ENCODE peak calls at places on chromosomes 16 and 17, in five cellular contexts. One of them, this sample, is unnamed. For H3F3A, the result is how much of the 10 kb centered on the place peaks cover.

GRCh38 chr17:59771093-59771492 is 63.6 kb downstream of the VMP1 start:
- DNase-seq in SK-N-SH: no peak
- DNase-seq in PC-3: no peak
- DNase-seq in GM23338: no peak
- DNase-seq in MM.1S: no peak
- DNase-seq in this sample: no peak

GRCh38 chr17:3889613-3890012 is 3.2 kb downstream of the CAMKK1 start:
- DNase-seq in SK-N-SH: no peak
- DNase-seq in PC-3: no peak
- DNase-seq in GM23338: no peak
- DNase-seq in MM.1S: no peak
- DNase-seq in this sample: no peak

GRCh38 chr17:19747829-19748806 is at the start of gene ALDH3A1:
- DNase-seq in SK-N-SH: no peak
- DNase-seq in PC-3: peak
- DNase-seq in GM23338: no peak
- DNase-seq in MM.1S: no peak
- DNase-seq in this sample: peak

GRCh38 chr16:56748191-56748590 is 18.3 kb downstream of the NUP93 start:
- DNase-seq in SK-N-SH: no peak
- DNase-seq in PC-3: no peak
- DNase-seq in GM23338: no peak
- DNase-seq in MM.1S: no peak
- DNase-seq in this sample: no peak

GRCh38 chr17:69246726-69247375 is 18.2 kb upstream of the ABCA10 start:
- DNase-seq in SK-N-SH: peak
- DNase-seq in PC-3: peak
- DNase-seq in GM23338: peak
- DNase-seq in MM.1S: peak
- DNase-seq in this sample: peak

GRCh38 chr17:75658237-75658636 is 8.7 kb downstream of the RECQL5 start:
- DNase-seq in SK-N-SH: no peak
- DNase-seq in PC-3: no peak
- DNase-seq in GM23338: no peak
- DNase-seq in MM.1S: no peak
- DNase-seq in this sample: no peak

GRCh38 chr16:12781777-12782176 is 21.9 kb downstream of the CPPED1 start:
- DNase-seq in SK-N-SH: no peak
- DNase-seq in PC-3: no peak
- DNase-seq in GM23338: no peak
- DNase-seq in MM.1S: no peak
- DNase-seq in this sample: no peak

GRCh38 chr17:73340093-73340596 is 28.3 kb upstream of the CDC42EP4 start:
- DNase-seq in SK-N-SH: no peak
- DNase-seq in PC-3: peak
- DNase-seq in GM23338: no peak
- DNase-seq in MM.1S: no peak
- DNase-seq in this sample: no peak

GRCh38 chr16:57532251-57532625 is 4.1 kb downstream of the CCDC102A start:
- DNase-seq in SK-N-SH: peak
- DNase-seq in PC-3: no peak
- DNase-seq in GM23338: no peak
- DNase-seq in MM.1S: no peak
- DNase-seq in this sample: no peak

GRCh38 chr16:21190599-21190998 is 20.8 kb downstream of the ZP2 start:
- DNase-seq in SK-N-SH: peak
- DNase-seq in PC-3: no peak
- DNase-seq in GM23338: no peak
- DNase-seq in MM.1S: no peak
- DNase-seq in this sample: no peak

GRCh38 chr17:28926786-28927185 is 23.9 kb upstream of the DHRS13 start:
- DNase-seq in SK-N-SH: no peak
- DNase-seq in PC-3: no peak
- DNase-seq in GM23338: no peak
- DNase-seq in MM.1S: no peak
- DNase-seq in this sample: no peak

GRCh38 chr17:39867891-39868553 is at the start of gene ZPBP2:
- DNase-seq in SK-N-SH: no peak
- DNase-seq in PC-3: no peak
- DNase-seq in GM23338: peak
- DNase-seq in MM.1S: no peak
- DNase-seq in this sample: no peak

GRCh38 chr17:45146616-45147101 is 1.6 kb upstream of the HEXIM1 start:
- DNase-seq in SK-N-SH: no peak
- DNase-seq in PC-3: no peak
- DNase-seq in GM23338: no peak
- DNase-seq in MM.1S: no peak
- DNase-seq in this sample: no peak

GRCh38 chr17:78979780-78980623 is at the start of gene LGALS3BP:
- DNase-seq in SK-N-SH: peak
- DNase-seq in PC-3: peak
- DNase-seq in GM23338: peak
- DNase-seq in MM.1S: no peak
- DNase-seq in this sample: peak

GRCh38 chr17:48505788-48506187 is 25.0 kb downstream of the HOXB1 start:
- DNase-seq in SK-N-SH: no peak
- DNase-seq in PC-3: peak
- DNase-seq in GM23338: no peak
- DNase-seq in MM.1S: peak
- DNase-seq in this sample: no peak

GRCh38 chr17:57281887-57282653 is 25.7 kb downstream of the MSI2 start:
- DNase-seq in SK-N-SH: peak
- DNase-seq in PC-3: no peak
- DNase-seq in GM23338: no peak
- DNase-seq in MM.1S: no peak
- DNase-seq in this sample: no peak

GRCh38 chr16:70512456-70512855 is 10.9 kb downstream of the COG4 start:
- DNase-seq in SK-N-SH: no peak
- DNase-seq in PC-3: peak
- DNase-seq in GM23338: no peak
- DNase-seq in MM.1S: no peak
- DNase-seq in this sample: no peak

GRCh38 chr16:49273771-49274170 is 7.9 kb downstream of the CBLN1 start:
- DNase-seq in SK-N-SH: no peak
- DNase-seq in PC-3: no peak
- DNase-seq in GM23338: no peak
- DNase-seq in MM.1S: no peak
- DNase-seq in this sample: no peak

GRCh38 chr17:79948406-79948917 is 87.2 kb downstream of the TBC1D16 start:
- DNase-seq in SK-N-SH: no peak
- DNase-seq in PC-3: no peak
- DNase-seq in GM23338: no peak
- DNase-seq in MM.1S: no peak
- DNase-seq in this sample: no peak

GRCh38 chr17:39213852-39214251 is 11.9 kb downstream of the STAC2 start:
- DNase-seq in SK-N-SH: no peak
- DNase-seq in PC-3: peak
- DNase-seq in GM23338: no peak
- DNase-seq in MM.1S: no peak
- DNase-seq in this sample: no peak

GRCh38 chr17:40846515-40847155 is 20.4 kb downstream of the KRT12 start:
- DNase-seq in SK-N-SH: no peak
- DNase-seq in PC-3: peak
- DNase-seq in GM23338: no peak
- DNase-seq in MM.1S: peak
- DNase-seq in this sample: no peak

GRCh38 chr16:870856-871561 is 70.5 kb upstream of the GNG13 start:
- DNase-seq in SK-N-SH: no peak
- DNase-seq in PC-3: no peak
- DNase-seq in GM23338: no peak
- DNase-seq in MM.1S: no peak
- DNase-seq in this sample: no peak

GRCh38 chr16:84589975-84590719 is 27.7 kb downstream of the COTL1 start:
- DNase-seq in SK-N-SH: no peak
- DNase-seq in PC-3: no peak
- DNase-seq in GM23338: no peak
- DNase-seq in MM.1S: no peak
- DNase-seq in this sample: no peak
- TF ChIP-seq CTCF in SK-N-SH: no peak
- TF ChIP-seq CTCF in PC-3: no peak
- TF ChIP-seq CTCF in GM23338: no peak
- TF ChIP-seq CTCF in MM.1S: no peak
- TF ChIP-seq CTCF in this sample: no peak

GRCh38 chr16:87803385-87803784 is 37.6 kb upstream of the KLHDC4 start:
- DNase-seq in SK-N-SH: no peak
- DNase-seq in PC-3: no peak
- DNase-seq in GM23338: no peak
- DNase-seq in MM.1S: no peak
- DNase-seq in this sample: no peak

GRCh38 chr16:87806246-87806607 is 40.4 kb upstream of the KLHDC4 start:
- DNase-seq in SK-N-SH: no peak
- DNase-seq in PC-3: peak
- DNase-seq in GM23338: no peak
- DNase-seq in MM.1S: no peak
- DNase-seq in this sample: no peak

GRCh38 chr16:87808108-87808507 is 42.3 kb upstream of the KLHDC4 start:
- DNase-seq in SK-N-SH: no peak
- DNase-seq in PC-3: no peak
- DNase-seq in GM23338: no peak
- DNase-seq in MM.1S: no peak
- DNase-seq in this sample: no peak

GRCh38 chr16:87809150-87809902 is 43.5 kb upstream of the KLHDC4 start:
- DNase-seq in SK-N-SH: no peak
- DNase-seq in PC-3: no peak
- DNase-seq in GM23338: no peak
- DNase-seq in MM.1S: peak
- DNase-seq in this sample: no peak

DNA sequence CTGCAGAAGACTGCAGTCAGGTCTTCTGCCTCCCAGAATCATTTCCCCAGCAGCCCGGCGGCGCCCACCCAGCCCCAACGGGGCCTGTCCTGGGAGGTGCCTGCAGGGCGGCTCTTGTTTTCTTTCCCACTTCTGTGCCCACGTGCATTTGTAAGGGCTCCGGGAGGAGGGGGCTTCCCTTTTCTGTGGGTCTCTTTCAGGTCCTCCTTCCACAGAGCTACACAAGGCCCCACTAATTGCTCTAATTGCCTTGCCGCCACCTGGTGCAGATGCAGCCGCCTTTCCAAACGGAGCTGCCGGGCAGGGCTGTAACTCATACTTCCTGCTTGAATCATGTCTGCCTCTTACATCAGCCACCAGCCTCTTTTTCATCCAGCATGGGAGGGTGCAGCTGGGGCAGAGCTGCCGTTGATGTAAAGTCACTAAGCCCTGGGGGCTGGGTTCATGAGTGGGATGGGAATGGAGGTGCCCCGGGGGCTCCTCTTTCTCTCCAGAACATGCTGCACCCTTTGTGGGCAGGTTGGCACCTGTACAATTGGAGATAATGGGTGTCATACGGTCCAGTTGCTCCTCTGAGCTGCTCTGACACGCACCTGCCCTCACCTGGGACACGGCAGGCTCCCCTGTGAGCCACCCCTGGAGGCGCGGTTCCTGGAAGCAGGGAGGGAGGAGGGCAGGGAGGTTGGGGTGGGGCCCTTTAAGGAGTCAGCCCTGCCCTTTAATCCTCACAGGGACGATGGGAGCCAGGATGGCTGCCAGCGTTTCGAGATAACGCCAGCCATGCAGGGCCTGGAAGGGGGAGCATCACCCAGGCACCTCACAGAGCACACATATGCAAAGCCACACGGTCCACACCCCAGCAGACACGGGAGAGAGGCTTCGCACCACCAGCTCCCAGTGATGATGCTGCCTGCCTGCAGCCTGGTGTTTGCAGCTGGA is 41.1 kb upstream of the KLHDC4 start:
- DNase-seq in SK-N-SH: peak
- DNase-seq in PC-3: peak
- DNase-seq in GM23338: no peak
- DNase-seq in MM.1S: peak
- DNase-seq in this sample: no peak
- H3F3A ChIP-seq in SK-N-SH: under half
- H3F3A ChIP-seq in PC-3: under half
- H3F3A ChIP-seq in GM23338: under half
- H3F3A ChIP-seq in MM.1S: under half
- H3F3A ChIP-seq in this sample: under half

GRCh38 chr16:73047536-73048291 is at the start of gene ZFHX3:
- DNase-seq in SK-N-SH: peak
- DNase-seq in PC-3: peak
- DNase-seq in GM23338: peak
- DNase-seq in MM.1S: peak
- DNase-seq in this sample: peak
- TF ChIP-seq EZH2phosphoT487 in SK-N-SH: no peak
- TF ChIP-seq EZH2phosphoT487 in PC-3: no peak
- TF ChIP-seq EZH2phosphoT487 in GM23338: no peak
- TF ChIP-seq EZH2phosphoT487 in MM.1S: no peak
- TF ChIP-seq EZH2phosphoT487 in this sample: peak

DNA sequence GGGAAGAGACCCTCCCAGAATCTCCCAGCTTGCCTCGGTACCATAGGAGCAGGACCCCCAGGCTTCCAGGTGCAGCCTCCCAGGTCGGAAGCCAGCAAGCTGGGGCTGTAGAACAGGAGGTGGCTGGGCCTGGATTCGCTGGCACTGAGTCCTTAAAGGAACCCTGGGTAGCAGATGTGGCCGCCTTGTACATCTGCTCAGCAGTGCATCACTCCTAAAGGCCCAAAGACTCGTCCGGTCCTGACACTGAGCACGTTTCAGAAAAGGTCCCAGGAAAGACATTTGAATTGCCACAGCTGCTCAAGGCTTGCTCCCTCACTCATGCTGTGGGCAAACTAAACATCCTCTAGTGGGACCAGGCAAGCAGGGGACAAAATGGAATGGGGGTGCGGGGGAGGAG is 172.8 kb downstream of the RAB11FIP4 start:
- DNase-seq in SK-N-SH: no peak
- DNase-seq in PC-3: no peak
- DNase-seq in GM23338: no peak
- DNase-seq in MM.1S: no peak
- DNase-seq in this sample: no peak
- TF ChIP-seq CTCF in SK-N-SH: no peak
- TF ChIP-seq CTCF in PC-3: no peak
- TF ChIP-seq CTCF in GM23338: no peak
- TF ChIP-seq CTCF in MM.1S: no peak
- TF ChIP-seq CTCF in this sample: no peak

DNA sequence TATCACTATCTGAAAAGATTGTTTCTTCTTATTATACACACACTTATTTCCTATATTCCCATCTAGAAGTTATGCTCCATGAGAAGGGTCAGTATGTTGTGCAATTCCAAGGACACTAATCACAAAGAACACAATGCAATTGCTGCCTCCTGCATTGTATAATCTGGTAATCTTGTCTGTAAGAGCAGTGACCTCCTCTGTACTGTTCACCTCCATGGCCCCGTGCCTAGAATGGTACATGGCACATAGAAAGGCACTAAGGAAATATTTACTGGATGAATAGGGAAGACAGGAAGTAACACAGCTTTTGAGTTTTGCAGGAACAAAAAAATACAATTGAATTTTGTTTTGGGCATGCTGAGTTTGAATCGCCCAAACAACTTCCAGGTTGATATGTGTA is 214.6 kb upstream of the SALL1 start:
- DNase-seq in SK-N-SH: no peak
- DNase-seq in PC-3: no peak
- DNase-seq in GM23338: no peak
- DNase-seq in MM.1S: no peak
- DNase-seq in this sample: no peak
- H3F3A ChIP-seq in SK-N-SH: under half
- H3F3A ChIP-seq in PC-3: under half
- H3F3A ChIP-seq in GM23338: under half
- H3F3A ChIP-seq in MM.1S: under half
- H3F3A ChIP-seq in this sample: under half